ENCODE peak calls at places on chromosomes 2 and 18, in five cellular contexts. One of them, this sample, is unnamed.

GRCh38 chr18:36335476-36336279 is 38.2 kb downstream of the FHOD3 start:
- DNase-seq in GM12878: no peak
- DNase-seq in body of pancreas: no peak
- DNase-seq in stomach: no peak
- DNase-seq in IMR-90: no peak
- DNase-seq in this sample: no peak

GRCh38 chr2:168178520-168178919 is 68.9 kb downstream of the STK39 start:
- DNase-seq in stomach: no peak
- DNase-seq in IMR-90: no peak
- DNase-seq in body of pancreas: no peak
- DNase-seq in GM12878: no peak
- DNase-seq in this sample: no peak

GRCh38 chr2:120978359-120979050 is 242.8 kb downstream of the GLI2 start:
- DNase-seq in GM12878: no peak
- DNase-seq in IMR-90: peak; percentile 27
- DNase-seq in body of pancreas: no peak
- DNase-seq in stomach: no peak
- DNase-seq in this sample: no peak

GRCh38 chr18:79246309-79247108 is 149.2 kb upstream of the NFATC1 start:
- DNase-seq in body of pancreas: peak; percentile 68
- DNase-seq in GM12878: peak; percentile 30
- DNase-seq in IMR-90: peak; percentile 73
- DNase-seq in stomach: peak; percentile 73
- DNase-seq in this sample: peak; percentile 72

GRCh38 chr2:45177870-45178269 is 168.6 kb upstream of the SIX2 start:
- DNase-seq in IMR-90: peak; percentile 95
- DNase-seq in body of pancreas: no peak
- DNase-seq in GM12878: no peak
- DNase-seq in stomach: no peak
- DNase-seq in this sample: no peak

GRCh38 chr2:239471011-239471792 is 70.4 kb upstream of the HDAC4 start:
- DNase-seq in GM12878: no peak
- DNase-seq in body of pancreas: no peak
- DNase-seq in IMR-90: no peak
- DNase-seq in stomach: peak; percentile 22
- DNase-seq in this sample: no peak

GRCh38 chr2:8663997-8664396 is 17.9 kb upstream of the ID2 start:
- DNase-seq in IMR-90: no peak
- DNase-seq in GM12878: no peak
- DNase-seq in body of pancreas: no peak
- DNase-seq in stomach: no peak
- DNase-seq in this sample: no peak

GRCh38 chr18:3511980-3512379 is 62.0 kb downstream of the TGIF1 start:
- DNase-seq in IMR-90: peak; percentile 68
- DNase-seq in body of pancreas: no peak
- DNase-seq in GM12878: no peak
- DNase-seq in stomach: no peak
- DNase-seq in this sample: no peak

GRCh38 chr2:5959836-5960820 is 267.9 kb downstream of the SOX11 start:
- DNase-seq in IMR-90: no peak
- DNase-seq in GM12878: no peak
- DNase-seq in body of pancreas: no peak
- DNase-seq in stomach: no peak
- DNase-seq in this sample: peak; percentile 36

GRCh38 chr2:85277416-85278158 is 50.2 kb downstream of the TGOLN2 start:
- DNase-seq in stomach: no peak
- DNase-seq in body of pancreas: no peak
- DNase-seq in GM12878: no peak
- DNase-seq in IMR-90: peak; percentile 89
- DNase-seq in this sample: peak; percentile 52

GRCh38 chr2:158546412-158547144 is 89.8 kb downstream of the PKP4 start:
- DNase-seq in IMR-90: no peak
- DNase-seq in stomach: no peak
- DNase-seq in GM12878: no peak
- DNase-seq in body of pancreas: no peak
- DNase-seq in this sample: no peak

GRCh38 chr18:59846814-59847490 is 52.8 kb upstream of the PMAIP1 start:
- DNase-seq in stomach: peak; percentile 73
- DNase-seq in IMR-90: peak; percentile 73
- DNase-seq in GM12878: peak; percentile 83
- DNase-seq in body of pancreas: no peak
- DNase-seq in this sample: no peak

GRCh38 chr2:200064879-200065278 is 109.5 kb downstream of the MAIP1 start:
- DNase-seq in IMR-90: no peak
- DNase-seq in body of pancreas: no peak
- DNase-seq in stomach: no peak
- DNase-seq in GM12878: no peak
- DNase-seq in this sample: no peak

GRCh38 chr2:177651833-177652232 is 259.3 kb downstream of the AGPS start:
- DNase-seq in body of pancreas: no peak
- DNase-seq in IMR-90: no peak
- DNase-seq in GM12878: no peak
- DNase-seq in stomach: no peak
- DNase-seq in this sample: no peak

GRCh38 chr2:42568431-42569115 is at the start of gene MTA3:
- DNase-seq in stomach: peak; percentile 71
- DNase-seq in body of pancreas: peak; percentile 67
- DNase-seq in GM12878: no peak
- DNase-seq in IMR-90: no peak
- DNase-seq in this sample: peak; percentile 64
- TF ChIP-seq POLR2A in stomach: no peak
- TF ChIP-seq POLR2A in body of pancreas: no peak
- TF ChIP-seq POLR2A in GM12878: peak; percentile 63
- TF ChIP-seq POLR2A in IMR-90: no peak
- TF ChIP-seq POLR2A in this sample: no peak

DNA sequence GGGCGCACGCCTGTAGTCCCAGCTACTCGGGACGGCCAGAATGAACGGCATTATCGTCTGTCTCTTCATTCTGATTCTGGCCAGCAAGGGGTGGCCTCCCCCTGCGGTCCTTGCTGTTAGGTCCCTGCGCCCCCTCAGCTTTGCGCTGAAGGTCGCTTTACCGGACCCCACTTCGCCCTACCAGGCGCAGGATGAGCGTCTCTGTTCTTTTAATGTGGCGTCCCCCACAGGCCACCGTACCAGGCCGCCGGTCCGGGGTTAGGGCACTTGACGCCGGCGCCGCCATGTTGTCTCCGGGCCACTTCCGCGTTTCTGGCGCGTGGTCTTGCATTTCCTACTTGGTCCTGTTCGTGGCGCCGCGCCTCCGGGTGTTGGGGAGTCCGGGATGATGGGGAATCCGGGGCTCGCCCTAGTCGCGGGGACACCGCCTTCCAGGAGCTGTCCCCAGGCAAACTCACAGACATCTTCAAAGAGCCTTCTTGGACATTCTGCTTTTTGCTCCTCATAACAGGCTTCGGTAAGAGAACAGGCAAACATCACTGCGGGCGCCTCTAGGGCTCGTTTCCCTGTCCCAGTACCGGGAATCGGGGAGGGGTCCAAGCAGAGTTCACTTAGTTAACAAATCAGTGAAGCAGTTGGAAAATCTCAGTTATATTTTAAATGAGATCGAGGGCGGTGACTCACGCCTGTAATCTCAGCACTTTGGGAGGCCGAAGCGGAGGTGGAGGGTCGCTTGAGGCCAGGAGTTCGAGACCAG is 8.5 kb upstream of the NARS1 start:
- DNase-seq in body of pancreas: peak; percentile 96
- DNase-seq in GM12878: peak; percentile 65
- DNase-seq in IMR-90: peak; percentile 93
- DNase-seq in stomach: peak; percentile 98
- DNase-seq in this sample: peak; percentile 97
- TF ChIP-seq POLR2A in body of pancreas: peak; percentile 52
- TF ChIP-seq POLR2A in GM12878: peak; percentile 74
- TF ChIP-seq POLR2A in IMR-90: peak; percentile 79
- TF ChIP-seq POLR2A in stomach: no peak
- TF ChIP-seq POLR2A in this sample: peak; percentile 40

DNA sequence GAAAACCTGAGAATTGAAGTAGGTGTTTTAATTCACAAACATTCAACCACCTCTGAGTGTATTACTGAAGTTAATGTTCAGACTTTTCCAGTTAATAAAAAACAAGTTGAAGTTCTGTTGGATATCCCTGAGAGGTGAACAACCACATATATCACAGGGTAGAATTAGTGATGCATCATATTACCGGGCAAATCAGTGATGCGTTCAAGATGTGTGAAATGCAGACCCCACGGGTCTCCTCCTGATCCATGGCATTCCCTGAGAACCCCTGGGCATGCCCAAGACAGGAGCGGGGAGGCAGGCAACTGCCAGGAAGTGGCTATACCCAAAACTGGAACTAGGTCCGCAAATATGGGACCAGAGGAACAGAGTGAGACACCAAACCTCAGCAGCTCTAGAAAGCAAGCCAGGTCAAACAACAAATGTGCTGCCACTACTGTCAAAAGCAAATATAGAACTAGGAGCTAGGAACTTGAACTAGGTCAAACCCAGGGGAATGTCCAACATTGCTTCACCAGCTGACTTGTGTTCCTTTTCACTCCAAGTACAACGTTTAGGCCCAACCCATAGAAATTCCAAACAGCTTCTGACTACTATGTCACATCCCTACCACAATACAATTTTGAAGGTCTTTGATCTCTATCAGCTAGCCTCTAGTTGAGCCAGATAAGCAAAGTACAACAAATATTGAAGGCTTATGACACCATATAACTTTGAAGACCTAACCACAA is 20.2 kb downstream of the PSTPIP2 start:
- DNase-seq in GM12878: no peak
- DNase-seq in stomach: peak; percentile 53
- DNase-seq in IMR-90: peak; percentile 93
- DNase-seq in body of pancreas: peak; percentile 24
- DNase-seq in this sample: no peak
- TF ChIP-seq POLR2A in GM12878: no peak
- TF ChIP-seq POLR2A in stomach: no peak
- TF ChIP-seq POLR2A in IMR-90: no peak
- TF ChIP-seq POLR2A in body of pancreas: peak; percentile 15
- TF ChIP-seq POLR2A in this sample: no peak

GRCh38 chr2:197453123-197453913 is at the start of gene COQ10B:
- DNase-seq in GM12878: peak; percentile 99
- DNase-seq in IMR-90: peak; percentile 100
- DNase-seq in body of pancreas: peak; percentile 99
- DNase-seq in stomach: peak; percentile 99
- DNase-seq in this sample: peak; percentile 100

GRCh38 chr2:197455428-197455827 is 2.1 kb downstream of the COQ10B start:
- DNase-seq in body of pancreas: no peak
- DNase-seq in GM12878: no peak
- DNase-seq in IMR-90: no peak
- DNase-seq in stomach: no peak
- DNase-seq in this sample: no peak

GRCh38 chr2:197452754-197453122 is 614 bp upstream of the COQ10B start:
- DNase-seq in stomach: no peak
- DNase-seq in body of pancreas: no peak
- DNase-seq in GM12878: no peak
- DNase-seq in IMR-90: no peak
- DNase-seq in this sample: no peak

GRCh38 chr2:197454923-197455322 is 1.6 kb downstream of the COQ10B start:
- DNase-seq in IMR-90: no peak
- DNase-seq in GM12878: no peak
- DNase-seq in stomach: no peak
- DNase-seq in body of pancreas: no peak
- DNase-seq in this sample: no peak

GRCh38 chr2:197453914-197454398 is 604 bp downstream of the COQ10B start:
- DNase-seq in stomach: peak; percentile 70
- DNase-seq in body of pancreas: peak; percentile 73
- DNase-seq in IMR-90: peak; percentile 96
- DNase-seq in GM12878: peak; percentile 38
- DNase-seq in this sample: no peak
- TF ChIP-seq POLR2A in stomach: no peak
- TF ChIP-seq POLR2A in body of pancreas: peak; percentile 57
- TF ChIP-seq POLR2A in IMR-90: no peak
- TF ChIP-seq POLR2A in GM12878: no peak
- TF ChIP-seq POLR2A in this sample: peak; percentile 24

DNA sequence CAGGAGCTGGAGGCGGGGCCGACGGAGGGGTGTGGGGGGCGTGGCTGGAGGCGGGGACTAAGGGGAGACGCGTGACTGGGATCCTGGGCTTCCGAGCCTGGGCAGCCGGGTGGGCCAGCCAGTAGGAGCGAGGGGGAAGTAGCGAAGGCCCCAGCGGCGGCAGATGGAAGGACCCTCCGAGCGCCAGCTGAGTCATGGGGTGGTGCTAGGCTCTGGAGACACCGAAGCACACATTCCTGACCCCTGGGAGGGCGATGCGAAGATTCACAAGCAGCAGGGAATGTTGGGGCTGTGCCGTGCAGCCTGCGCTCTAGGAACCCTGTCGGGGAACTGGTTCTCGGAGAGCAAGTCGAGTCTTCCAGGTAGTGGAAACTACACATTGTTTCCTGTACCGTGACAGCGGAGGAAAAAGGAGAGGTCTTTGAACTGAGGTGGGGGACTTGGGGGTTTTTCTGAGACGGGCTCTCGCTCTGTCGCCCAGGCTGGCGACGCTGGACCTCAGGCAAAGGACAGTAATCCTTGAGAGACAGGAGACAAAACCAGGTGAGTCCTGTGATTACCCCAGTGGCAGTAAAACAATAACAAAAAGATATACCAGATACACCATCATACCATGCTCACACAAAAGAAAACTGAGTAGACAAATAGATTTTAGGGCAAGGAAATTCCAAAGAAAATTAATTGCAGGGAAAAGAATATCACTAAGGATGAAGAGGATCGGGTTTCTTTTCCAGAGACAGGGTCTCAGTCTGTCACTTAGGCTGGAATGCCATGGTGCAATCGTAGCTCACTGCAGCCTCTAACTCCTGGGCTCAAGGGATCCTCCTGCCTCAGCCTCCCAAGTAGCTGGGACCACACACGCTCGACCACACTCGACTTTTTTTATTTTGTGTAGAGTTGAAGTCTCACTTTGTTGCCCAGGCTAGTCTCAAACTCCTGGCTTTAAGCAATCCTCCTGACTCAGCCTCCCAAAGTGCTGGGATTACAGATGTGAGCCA is 828 bp upstream of the AFG3L2 start:
- DNase-seq in body of pancreas: no peak
- DNase-seq in IMR-90: no peak
- DNase-seq in stomach: no peak
- DNase-seq in GM12878: no peak
- DNase-seq in this sample: no peak
- TF ChIP-seq POLR2A in body of pancreas: peak; percentile 84
- TF ChIP-seq POLR2A in IMR-90: peak; percentile 83
- TF ChIP-seq POLR2A in stomach: no peak
- TF ChIP-seq POLR2A in GM12878: no peak
- TF ChIP-seq POLR2A in this sample: peak; percentile 22

GRCh38 chr18:32405588-32405987 is 65.1 kb downstream of the GAREM1 start:
- DNase-seq in IMR-90: no peak
- DNase-seq in stomach: no peak
- DNase-seq in body of pancreas: no peak
- DNase-seq in GM12878: no peak
- DNase-seq in this sample: no peak
- TF ChIP-seq POLR2A in IMR-90: no peak
- TF ChIP-seq POLR2A in stomach: no peak
- TF ChIP-seq POLR2A in body of pancreas: no peak
- TF ChIP-seq POLR2A in GM12878: no peak
- TF ChIP-seq POLR2A in this sample: no peak

This sample was measured in heart left ventricle.